ENCODE peak calls at places on chromosomes 3 and 15, in seven cellular contexts. J is Panc1, E is HFFc6, Q is GM10248, H is thoracic aorta, T is AG10803, D is lower lobe of right lung. O is an unnamed sample.

GRCh38 chr3:186772281-186772885 is 11.0 kb upstream of the EIF4A2 start:
- DNase-seq in T (no peak), E (no peak), Q (no peak), H (no peak), J (no peak), D (no peak), O (peak)

GRCh38 chr3:110384601-110385000 is 687.0 kb upstream of the NECTIN3 start:
- DNase-seq in D (no peak), J (no peak), H (no peak), E (peak), Q (no peak), T (peak), O (no peak)

GRCh38 chr3:70658779-70659310 is 346.4 kb upstream of the MDFIC2 start:
- DNase-seq in Q (no peak), T (no peak), D (no peak), J (no peak), H (no peak), E (no peak), O (no peak)

GRCh38 chr3:33218446-33219174 is at the start of gene SUSD5:
- DNase-seq in Q (no peak), H (no peak), T (peak), D (no peak), E (no peak), J (no peak), O (peak)

GRCh38 chr3:164450276-164450905 is 627.9 kb downstream of the SI start:
- DNase-seq in T (peak), Q (no peak), H (no peak), D (no peak), E (no peak), J (no peak), O (no peak)

GRCh38 chr3:53082736-53083135 is 36.9 kb upstream of the SFMBT1 start:
- DNase-seq in H (no peak), E (no peak), J (no peak), D (no peak), T (no peak), Q (no peak), O (no peak)

GRCh38 chr3:42224658-42225421 is 41.1 kb downstream of the CCK start:
- DNase-seq in J (no peak), H (no peak), Q (no peak), E (no peak), D (no peak), T (no peak), O (no peak)

GRCh38 chr3:111621535-111621934 is 26.4 kb upstream of the ZBED2 start:
- DNase-seq in J (no peak), T (no peak), E (no peak), Q (no peak), D (no peak), H (no peak), O (peak)

GRCh38 chr3:21163961-21164360 is 587.0 kb downstream of the ZNF385D start:
- DNase-seq in E (no peak), Q (no peak), D (no peak), H (no peak), T (no peak), J (no peak), O (no peak)

GRCh38 chr3:47541583-47542108 is 28.1 kb upstream of the ELP6 start:
- DNase-seq in D (no peak), E (no peak), Q (peak), J (no peak), H (no peak), T (no peak), O (no peak)

GRCh38 chr15:96421211-96421610 is 90.7 kb downstream of the NR2F2 start:
- DNase-seq in T (peak), J (no peak), Q (no peak), E (peak), D (no peak), H (no peak), O (no peak)

GRCh38 chr3:127277591-127277990 is 10.3 kb downstream of the PRR20G start:
- DNase-seq in E (no peak), J (no peak), Q (no peak), D (no peak), H (no peak), T (peak), O (no peak)

GRCh38 chr3:4505688-4506558 is 12.8 kb downstream of the ITPR1 start:
- DNase-seq in Q (no peak), T (no peak), D (no peak), H (no peak), E (no peak), J (no peak), O (no peak)

GRCh38 chr3:10551821-10552630 is 46.6 kb upstream of the ATP2B2 start:
- DNase-seq in Q (no peak), D (peak), T (no peak), J (no peak), E (no peak), H (no peak), O (no peak)

GRCh38 chr3:116000315-116000714 is 377.0 kb downstream of the GAP43 start:
- DNase-seq in Q (peak), J (peak), E (peak), H (no peak), D (no peak), T (peak), O (peak)

GRCh38 chr3:57094606-57095005 is 34.1 kb downstream of the SPATA12 start:
- DNase-seq in H (no peak), D (no peak), J (no peak), T (peak), Q (no peak), E (no peak), O (no peak)

GRCh38 chr3:13020159-13020558 is 53.1 kb downstream of the IQSEC1 start:
- DNase-seq in T (no peak), J (no peak), D (peak), E (no peak), H (no peak), Q (no peak), O (no peak)

GRCh38 chr3:183213415-183213814 is 39.6 kb upstream of the B3GNT5 start:
- DNase-seq in H (no peak), T (no peak), J (no peak), E (no peak), Q (no peak), D (no peak), O (no peak)

GRCh38 chr3:25973111-25973510 is 183.2 kb downstream of the OXSM start:
- DNase-seq in H (no peak), D (no peak), T (no peak), E (no peak), J (no peak), Q (no peak), O (no peak)

GRCh38 chr3:113051827-113052226 is 61.0 kb downstream of the GTPBP8 start:
- DNase-seq in J (no peak), Q (no peak), T (peak), H (no peak), E (no peak), D (no peak), O (no peak)

GRCh38 chr3:66376568-66376967 is 124.3 kb downstream of the LRIG1 start:
- DNase-seq in H (no peak), D (no peak), E (peak), Q (no peak), J (no peak), T (peak), O (no peak)

GRCh38 chr3:66367979-66368378 is 132.8 kb downstream of the LRIG1 start:
- DNase-seq in H (no peak), T (no peak), J (no peak), D (no peak), Q (no peak), E (no peak), O (no peak)

GRCh38 chr3:66370179-66370578 is 130.6 kb downstream of the LRIG1 start:
- DNase-seq in H (no peak), E (no peak), J (no peak), Q (no peak), T (no peak), D (no peak), O (no peak)

GRCh38 chr3:66371432-66371831 is 129.4 kb downstream of the LRIG1 start:
- DNase-seq in D (no peak), Q (no peak), T (no peak), J (no peak), H (no peak), E (no peak), O (no peak)

GRCh38 chr3:66372681-66373350 is 128.0 kb downstream of the LRIG1 start:
- DNase-seq in J (no peak), T (no peak), Q (no peak), D (no peak), E (no peak), H (no peak), O (peak)
- TF ChIP-seq CTCF in J (peak), T (peak), Q (peak), D (no peak), E (peak), H (no peak), O (peak)

GRCh38 chr3:153291052-153291689 is 129.1 kb downstream of the RAP2B start:
- DNase-seq in Q (peak), D (no peak), T (no peak), J (no peak), H (no peak), E (peak), O (no peak)
- TF ChIP-seq CTCF in Q (peak), D (peak), T (peak), J (peak), H (no peak), E (peak), O (peak)

GRCh38 chr3:142981108-142981507 is 17.6 kb upstream of the PAQR9 start:
- DNase-seq in T (no peak), J (no peak), H (no peak), E (no peak), Q (no peak), D (no peak), O (no peak)
- TF ChIP-seq CTCF in T (no peak), J (peak), H (no peak), E (no peak), Q (no peak), D (no peak), O (peak)

DNA sequence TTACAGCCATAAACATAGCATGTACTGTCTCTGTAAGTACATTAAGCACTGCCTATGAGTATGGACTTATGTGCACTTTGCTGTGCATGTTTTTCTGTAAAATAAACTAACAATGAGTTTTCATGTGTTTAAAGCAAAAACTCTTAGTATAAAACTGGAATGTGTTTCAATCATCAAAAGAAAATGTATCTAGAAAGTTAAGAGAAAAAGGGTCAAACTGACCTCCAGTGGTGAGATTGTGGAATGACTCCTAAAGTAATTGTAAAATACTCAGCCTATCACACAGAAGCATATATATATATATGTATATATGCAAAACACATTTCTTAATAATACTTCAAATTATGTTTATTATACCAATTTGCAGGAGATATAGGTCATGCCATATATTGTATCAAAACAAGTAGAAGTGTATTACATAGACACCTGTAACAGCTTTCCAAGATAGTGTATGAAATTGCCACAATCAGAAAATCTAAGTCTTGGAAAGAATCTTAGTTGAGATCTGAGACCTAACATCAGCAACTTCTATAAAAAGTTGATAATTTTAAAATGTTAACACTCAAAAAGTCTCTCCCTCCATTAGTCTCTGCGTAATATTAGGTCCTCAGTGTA is 199.6 kb downstream of the FMN1 start:
- DNase-seq in J (peak), Q (peak), E (peak), D (no peak), H (no peak), T (peak), O (no peak)
- TF ChIP-seq CTCF in J (peak), Q (peak), E (peak), D (peak), H (peak), T (peak), O (peak)

GRCh38 chr3:134299185-134299887 is 48.7 kb upstream of the RYK start:
- DNase-seq in J (no peak), H (no peak), D (no peak), Q (no peak), E (peak), T (peak), O (no peak)
- TF ChIP-seq CTCF in J (peak), H (peak), D (no peak), Q (peak), E (peak), T (peak), O (no peak)

GRCh38 chr3:107794664-107795443 is 272.1 kb downstream of the BBX start:
- DNase-seq in E (peak), D (no peak), T (peak), J (no peak), H (no peak), Q (no peak), O (no peak)
- TF ChIP-seq CTCF in E (peak), D (peak), T (peak), J (peak), H (peak), Q (no peak), O (peak)

GRCh38 chr3:107512108-107512507 is 10.7 kb upstream of the BBX start:
- DNase-seq in J (no peak), H (no peak), E (no peak), T (no peak), D (no peak), Q (no peak), O (no peak)
- TF ChIP-seq CTCF in J (no peak), H (no peak), E (peak), T (peak), D (no peak), Q (no peak), O (no peak)

DNA sequence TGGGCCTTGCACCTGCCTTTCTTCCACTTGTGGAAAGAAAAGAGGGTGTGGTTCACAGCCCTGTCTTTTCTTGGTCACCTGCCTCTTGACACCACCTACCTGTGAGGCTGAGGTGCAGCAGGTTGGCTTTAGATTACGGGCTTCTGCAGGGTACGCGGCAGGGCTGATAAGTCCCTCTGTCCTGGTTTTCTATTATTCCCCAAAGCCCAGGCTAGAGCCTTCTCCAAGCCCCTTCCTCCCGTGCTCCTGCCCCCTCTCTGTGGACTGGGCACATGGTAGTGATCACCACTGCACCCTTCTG is 44.8 kb upstream of the HACD2 start:
- DNase-seq in Q (no peak), H (no peak), E (no peak), T (no peak), J (no peak), D (no peak), O (no peak)
- TF ChIP-seq CTCF in Q (no peak), H (no peak), E (no peak), T (no peak), J (no peak), D (no peak), O (no peak)

O was measured in BE2C.